ENCODE peak calls at places on chromosomes 12 and 14, in four cellular contexts. R, W, I and P are unnamed samples.

GRCh38 chr14:79278798-79279644 is 932.3 kb downstream of the DIO2 start:
- DNase-seq in R (peak), W (no peak), I (no peak), P (peak)

GRCh38 chr14:101331141-101331525 is 230.2 kb upstream of the DIO3 start:
- DNase-seq in R (no peak), W (no peak), I (no peak), P (no peak)

GRCh38 chr12:109432431-109432830 is 44.7 kb downstream of the KCTD10 start:
- DNase-seq in R (no peak), W (no peak), I (no peak), P (no peak)

GRCh38 chr14:23078692-23079116 is 16.2 kb downstream of the ACIN1 start:
- DNase-seq in R (peak), W (peak), I (no peak), P (peak)

GRCh38 chr14:29846339-29847129 is 81.1 kb downstream of the PRKD1 start:
- DNase-seq in R (no peak), W (no peak), I (peak), P (no peak)

GRCh38 chr14:49550284-49551184 is 35.6 kb downstream of the RPS29 start:
- DNase-seq in R (peak), W (peak), I (no peak), P (peak)

GRCh38 chr14:50027797-50028196 is 88.6 kb downstream of the VCPKMT start:
- DNase-seq in R (no peak), W (no peak), I (no peak), P (no peak)

GRCh38 chr12:7241404-7242005 is 52.0 kb downstream of the PEX5 start:
- DNase-seq in R (no peak), W (peak), I (no peak), P (no peak)

GRCh38 chr14:68824207-68824516 is 31.3 kb upstream of the ZFP36L1 start:
- DNase-seq in R (no peak), W (no peak), I (no peak), P (no peak)

GRCh38 chr12:116766746-116767145 is 28.6 kb downstream of the RNFT2 start:
- DNase-seq in R (no peak), W (no peak), I (no peak), P (no peak)

GRCh38 chr12:82740129-82741000 is 53.7 kb downstream of the TMTC2 start:
- DNase-seq in R (no peak), W (no peak), I (no peak), P (peak)

GRCh38 chr14:95533391-95533821 is 1.4 kb upstream of the GLRX5 start:
- DNase-seq in R (peak), W (peak), I (no peak), P (peak)

GRCh38 chr12:81330480-81330879 is 252.6 kb downstream of the ACSS3 start:
- DNase-seq in R (no peak), W (no peak), I (no peak), P (no peak)

GRCh38 chr12:4700621-4701026 is 19.6 kb upstream of the GALNT8 start:
- DNase-seq in R (no peak), W (no peak), I (no peak), P (no peak)
- TF ChIP-seq POLR2AphosphoS2 in R (no peak), W (no peak), I (no peak), P (no peak)

GRCh38 chr14:104048758-104049496 is 36.6 kb upstream of the ASPG start:
- DNase-seq in R (no peak), W (no peak), I (no peak), P (no peak)

GRCh38 chr14:104047761-104048160 is 37.7 kb upstream of the ASPG start:
- DNase-seq in R (no peak), W (no peak), I (no peak), P (no peak)

GRCh38 chr14:104054222-104054905 is 31.1 kb upstream of the ASPG start:
- DNase-seq in R (no peak), W (no peak), I (no peak), P (no peak)

GRCh38 chr14:104049576-104050240 is 35.8 kb upstream of the ASPG start:
- DNase-seq in R (no peak), W (no peak), I (no peak), P (no peak)

GRCh38 chr14:104051092-104051813 is 34.2 kb upstream of the ASPG start:
- DNase-seq in R (no peak), W (no peak), I (no peak), P (no peak)
- TF ChIP-seq POLR2AphosphoS2 in R (no peak), W (no peak), I (no peak), P (no peak)

GRCh38 chr14:105857816-105858675 is 331.7 kb downstream of the TMEM121 start:
- DNase-seq in R (no peak), W (no peak), I (no peak), P (no peak)

GRCh38 chr14:105857223-105857815 is 330.9 kb downstream of the TMEM121 start:
- DNase-seq in R (no peak), W (no peak), I (no peak), P (no peak)

GRCh38 chr14:105856676-105857222 is 330.4 kb downstream of the TMEM121 start:
- DNase-seq in R (no peak), W (no peak), I (no peak), P (no peak)

GRCh38 chr14:105859717-105860614 is 333.6 kb downstream of the TMEM121 start:
- DNase-seq in R (no peak), W (no peak), I (no peak), P (no peak)

DNA sequence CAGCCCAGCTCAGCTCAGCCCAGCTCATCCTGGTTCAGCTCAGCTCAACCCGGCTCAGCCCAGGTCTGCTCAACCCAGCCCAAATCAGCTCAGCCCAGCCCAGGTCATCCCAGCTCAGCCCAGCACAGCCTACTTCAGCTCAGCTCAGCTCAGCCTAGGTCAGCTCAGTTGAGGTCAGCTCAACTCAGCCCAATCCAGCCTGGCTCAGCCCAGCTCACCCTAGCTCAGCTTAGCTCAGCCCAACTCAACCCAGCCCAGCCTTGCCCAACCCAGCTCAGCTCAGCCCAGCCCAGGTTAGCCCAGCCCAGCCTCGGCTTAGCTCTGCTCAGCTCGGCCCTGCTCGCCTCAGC is 332.3 kb downstream of the TMEM121 start:
- DNase-seq in R (no peak), W (no peak), I (no peak), P (no peak)
- TF ChIP-seq POLR2AphosphoS2 in R (no peak), W (no peak), I (peak), P (no peak)

GRCh38 chr12:45726594-45727300 is 2.8 kb upstream of the ARID2 start:
- DNase-seq in R (peak), W (peak), I (no peak), P (peak)
- TF ChIP-seq POLR2AphosphoS2 in R (no peak), W (no peak), I (no peak), P (no peak)

DNA sequence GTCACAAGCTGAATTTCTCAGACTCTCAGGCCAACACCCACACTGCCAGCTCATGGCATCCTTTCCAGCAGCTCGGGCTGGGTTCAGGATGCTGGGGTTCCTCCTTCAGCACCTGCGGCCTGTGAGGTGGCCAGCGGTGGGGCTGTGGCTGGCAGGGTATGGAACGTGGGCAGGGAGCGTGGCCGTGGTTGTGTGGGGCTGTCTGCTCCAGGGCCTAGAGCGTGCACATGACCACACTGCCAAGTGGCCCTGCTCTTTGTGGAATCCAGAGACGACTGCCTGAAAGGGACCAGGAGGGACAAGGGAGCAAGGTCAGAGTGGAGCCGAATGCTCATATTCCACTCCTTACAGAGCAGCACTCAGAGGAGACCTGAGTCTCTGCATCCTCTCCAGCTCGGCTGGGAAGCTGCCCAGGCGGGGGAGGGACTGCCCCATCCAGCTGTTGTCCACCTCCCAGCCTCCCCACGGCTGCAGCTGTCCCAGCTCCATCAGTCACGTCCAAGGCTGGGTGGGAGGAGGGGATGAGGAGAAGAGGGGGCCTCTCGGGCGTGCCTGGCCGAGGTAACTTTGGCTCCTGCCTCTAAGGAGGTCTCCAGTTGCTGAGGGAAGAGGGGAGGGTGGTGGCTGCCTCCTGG is 71.3 kb downstream of the TSPAN9 start:
- DNase-seq in R (no peak), W (no peak), I (no peak), P (no peak)
- TF ChIP-seq POLR2AphosphoS2 in R (no peak), W (no peak), I (no peak), P (no peak)

DNA sequence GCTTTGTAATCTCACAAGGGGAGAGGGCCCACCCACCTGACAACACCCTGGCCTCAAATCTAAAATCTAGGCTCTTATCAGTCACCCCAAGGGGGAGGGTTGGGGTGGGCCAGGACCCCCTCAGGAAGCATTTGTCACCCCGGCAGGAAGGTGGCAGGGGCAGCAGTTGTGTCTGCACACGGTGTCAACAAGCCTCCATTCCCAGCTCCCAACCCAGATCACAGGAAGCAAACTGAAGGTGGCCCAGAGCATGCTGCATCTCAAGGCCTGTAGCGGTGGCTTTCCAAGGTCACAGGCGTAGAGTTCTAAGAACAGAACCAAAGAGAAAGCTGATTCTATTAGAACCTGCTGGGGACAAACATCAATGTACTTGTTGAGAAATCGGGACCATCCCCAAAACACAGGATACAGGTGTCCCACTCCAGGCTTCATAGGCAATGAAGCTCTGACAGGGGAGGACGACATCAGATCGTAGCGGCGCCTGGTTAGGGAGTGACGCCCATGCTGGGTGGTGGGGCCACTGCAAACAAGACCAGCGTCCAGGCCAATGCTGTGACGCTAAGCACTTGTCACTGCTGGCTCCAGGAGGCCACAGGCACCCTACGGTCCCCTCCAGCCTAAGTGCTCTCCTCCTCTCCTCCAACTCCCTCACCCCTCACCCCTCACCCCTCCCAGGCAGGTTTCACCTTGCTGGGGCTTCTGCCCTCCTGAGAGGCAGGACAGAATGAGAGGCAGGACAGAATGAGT is 52.9 kb downstream of the CCDC88C start:
- DNase-seq in R (peak), W (no peak), I (no peak), P (no peak)
- TF ChIP-seq POLR2AphosphoS2 in R (no peak), W (no peak), I (no peak), P (no peak)

GRCh38 chr12:46373303-46374182 is 970 bp upstream of the SLC38A2 start:
- DNase-seq in R (peak), W (peak), I (no peak), P (peak)
- TF ChIP-seq POLR2AphosphoS2 in R (no peak), W (no peak), I (no peak), P (no peak)

GRCh38 chr12:118034429-118035193 is 18.1 kb downstream of the RFC5 start:
- DNase-seq in R (peak), W (no peak), I (no peak), P (peak)

GRCh38 chr12:118036672-118037411 is 20.3 kb downstream of the RFC5 start:
- DNase-seq in R (no peak), W (no peak), I (no peak), P (no peak)

GRCh38 chr12:118033331-118033730 is 16.8 kb downstream of the RFC5 start:
- DNase-seq in R (no peak), W (no peak), I (no peak), P (no peak)

GRCh38 chr12:118033902-118034301 is 17.4 kb downstream of the RFC5 start:
- DNase-seq in R (no peak), W (no peak), I (no peak), P (no peak)

DNA sequence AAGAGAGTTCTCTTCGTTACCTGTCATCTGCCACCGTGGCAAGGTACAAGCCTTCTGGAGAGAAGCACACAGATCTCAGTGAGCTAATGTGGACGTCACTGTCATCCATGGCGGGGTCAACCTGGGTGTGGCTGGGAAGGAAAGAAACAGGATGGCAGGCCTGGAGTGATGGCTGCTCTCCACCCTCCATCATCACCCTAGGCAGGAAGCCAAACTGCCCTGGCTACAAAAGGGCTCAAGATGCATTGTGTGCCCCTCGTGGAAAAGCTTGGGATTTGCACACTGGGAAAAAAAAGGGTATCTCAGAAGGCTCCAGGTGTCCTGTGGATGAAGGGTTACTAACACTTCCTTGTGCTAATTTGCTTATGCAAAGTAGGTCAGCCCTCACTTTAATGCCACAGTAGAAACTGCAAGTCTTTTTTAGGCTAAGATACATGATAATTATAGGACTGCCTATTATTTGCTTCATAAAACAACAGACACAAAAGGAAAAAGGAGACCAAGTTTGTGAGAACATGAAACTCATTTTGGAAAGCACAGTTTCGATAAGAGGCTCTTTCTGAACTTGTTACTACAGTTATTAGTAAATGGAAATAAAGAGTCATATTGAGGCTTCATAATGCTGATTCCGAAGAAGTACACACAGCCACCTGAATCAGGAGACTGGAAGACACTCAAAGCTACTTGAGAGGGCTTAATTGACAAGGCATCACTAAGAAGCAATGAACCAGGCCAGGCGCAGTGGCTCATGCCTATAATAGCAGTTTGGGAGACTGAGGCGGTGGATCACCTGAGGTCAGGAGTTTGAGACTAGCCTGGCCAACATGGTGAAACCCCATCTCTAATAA is 18.9 kb downstream of the RFC5 start:
- DNase-seq in R (no peak), W (no peak), I (peak), P (no peak)
- TF ChIP-seq POLR2AphosphoS2 in R (no peak), W (no peak), I (no peak), P (no peak)